ENCODE peak calls at places on chromosomes 7 and 10, in seven cellular contexts. L is lower lobe of right lung, Z is neural progenitor cell, Q is tibial artery, A is cardiac muscle cell, N is mucosa of descending colon, C is Peyer's patch. J is an unnamed sample.

GRCh38 chr7:94069154-94069739 is 65.1 kb upstream of the BET1 start:
- DNase-seq in N (no peak), Z (no peak), A (no peak), L (no peak), Q (no peak), C (no peak), J (peak; percentile 23)

GRCh38 chr10:93254180-93254847 is 180.6 kb downstream of the CYP26A1 start:
- DNase-seq in N (no peak), C (no peak), Q (no peak), Z (no peak), L (no peak), A (no peak), J (no peak)

GRCh38 chr10:120420421-120420820 is 36.6 kb upstream of the PLPP4 start:
- DNase-seq in N (no peak), A (no peak), Q (no peak), L (no peak), C (no peak), Z (no peak), J (no peak)

GRCh38 chr7:1533569-1534329 is 3.2 kb downstream of the MAFK start:
- DNase-seq in A (peak; percentile 40), Z (no peak), N (peak; percentile 56), L (no peak), Q (peak; percentile 87), C (peak; percentile 73), J (peak; percentile 89)

GRCh38 chr7:34320926-34321609 is 336.9 kb upstream of the NPSR1 start:
- DNase-seq in C (peak; percentile 59), L (peak; percentile 55), Z (peak; percentile 79), N (peak; percentile 67), A (peak; percentile 80), Q (no peak), J (peak; percentile 81)

GRCh38 chr10:42781893-42782445 is 626 bp upstream of the BMS1 start:
- DNase-seq in L (no peak), Q (no peak), N (no peak), A (no peak), Z (no peak), C (peak; percentile 57), J (no peak)

GRCh38 chr7:157427811-157428553 is 91.2 kb downstream of the DNAJB6 start:
- DNase-seq in N (no peak), A (no peak), Q (no peak), C (no peak), L (peak; percentile 38), Z (no peak), J (no peak)

GRCh38 chr10:97888641-97889262 is 39.1 kb downstream of the GOLGA7B start:
- DNase-seq in Z (peak; percentile 38), L (peak; percentile 83), A (no peak), Q (peak; percentile 80), C (no peak), N (no peak), J (peak; percentile 79)

GRCh38 chr10:86876748-86877147 is 80.7 kb downstream of the MMRN2 start:
- DNase-seq in L (no peak), Q (no peak), N (no peak), A (no peak), C (no peak), Z (no peak), J (peak; percentile 18)

GRCh38 chr10:101696632-101697031 is 1.7 kb upstream of the FBXW4 start:
- DNase-seq in A (no peak), N (no peak), Z (no peak), Q (no peak), L (no peak), C (no peak), J (no peak)

GRCh38 chr7:132557489-132558044 is 18.7 kb downstream of the PLXNA4 start:
- DNase-seq in L (no peak), N (no peak), Z (no peak), A (no peak), C (no peak), Q (no peak), J (no peak)

GRCh38 chr10:43078986-43079273 is 2.1 kb downstream of the RET start:
- DNase-seq in Q (no peak), C (no peak), A (peak; percentile 51), N (peak; percentile 43), L (no peak), Z (peak; percentile 79), J (peak; percentile 9)

GRCh38 chr7:149781921-149782320 is 8.5 kb upstream of the ZNF467 start:
- DNase-seq in C (no peak), Q (no peak), Z (no peak), N (no peak), A (no peak), L (no peak), J (no peak)

GRCh38 chr10:88273567-88273966 is 309.6 kb downstream of the RNLS start:
- DNase-seq in L (no peak), N (no peak), Z (no peak), A (no peak), C (no peak), Q (no peak), J (no peak)

GRCh38 chr10:112775892-112776679 is 174.0 kb upstream of the TCF7L2 start:
- DNase-seq in Z (no peak), C (peak; percentile 57), A (no peak), L (no peak), Q (no peak), N (no peak), J (no peak)

GRCh38 chr7:71707041-71707440 is 575.1 kb downstream of the GALNT17 start:
- DNase-seq in C (no peak), N (no peak), L (no peak), Q (no peak), Z (no peak), A (no peak), J (no peak)

GRCh38 chr10:84312816-84313215 is 15.6 kb upstream of the CCSER2 start:
- DNase-seq in C (no peak), L (no peak), N (no peak), Q (no peak), A (no peak), Z (no peak), J (no peak)

GRCh38 chr10:13739178-13739577 is 152.4 kb downstream of the PRPF18 start:
- DNase-seq in C (no peak), A (no peak), N (no peak), Q (no peak), Z (no peak), L (no peak), J (no peak)

GRCh38 chr10:5589963-5590511 is 65.3 kb downstream of the CALML3 start:
- DNase-seq in N (peak; percentile 6), A (no peak), Q (peak; percentile 55), L (peak; percentile 13), C (no peak), Z (no peak), J (no peak)

GRCh38 chr7:104814126-104814525 is 199.9 kb upstream of the KMT2E start:
- DNase-seq in A (no peak), N (no peak), L (no peak), C (no peak), Q (no peak), Z (no peak), J (no peak)

GRCh38 chr7:153190452-153190851 is 430.9 kb downstream of the ACTR3B start:
- DNase-seq in Q (no peak), C (no peak), A (peak; percentile 3), L (no peak), N (no peak), Z (peak; percentile 51), J (peak; percentile 3)

DNA sequence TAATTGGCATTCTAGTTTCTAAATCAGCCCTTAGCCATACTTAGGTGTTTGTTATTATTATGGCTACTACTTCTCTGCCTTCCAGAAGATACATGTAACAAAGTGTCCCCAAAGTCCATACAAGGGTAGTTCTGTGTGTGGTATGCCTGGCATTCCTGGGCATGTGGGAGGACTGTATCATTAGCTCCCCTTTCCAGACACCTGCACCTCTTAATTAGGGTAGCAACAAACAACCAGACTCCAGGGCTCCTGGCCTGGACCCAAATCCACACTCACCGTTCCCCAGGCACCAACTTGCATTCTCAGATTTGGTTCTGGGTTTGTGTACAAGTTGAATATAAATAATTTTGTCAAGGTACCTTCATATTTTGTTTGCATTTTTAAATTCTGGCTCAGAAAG is 15.5 kb upstream of the CALD1 start:
- DNase-seq in A (no peak), N (no peak), Q (no peak), L (no peak), C (no peak), Z (no peak), J (no peak)
- H3K4me3 ChIP-seq in A (no peak overlapping the region), N (no peak overlapping the region), Q (no peak overlapping the region), L (no peak overlapping the region), C (no peak overlapping the region), Z (no peak overlapping the region), J (no peak overlapping the region)

DNA sequence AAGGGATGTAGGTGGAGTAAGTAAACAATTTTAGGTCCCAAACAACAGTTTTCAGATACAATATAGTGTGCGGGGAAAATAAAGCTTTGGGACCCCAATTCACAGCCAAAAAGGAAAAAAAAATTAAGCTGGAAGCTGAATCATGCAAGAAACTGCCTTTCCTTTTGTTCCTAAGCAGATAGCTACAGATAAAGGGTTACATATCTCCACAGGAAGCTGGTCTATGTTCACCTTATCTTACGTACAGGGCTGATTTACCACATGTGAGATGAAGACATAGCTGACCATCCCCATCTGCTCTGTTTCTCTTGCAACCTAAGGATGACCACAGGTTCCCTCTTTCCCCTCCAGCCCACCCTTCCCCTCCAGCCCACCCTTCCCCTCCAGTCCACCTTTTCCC is 14.2 kb upstream of the PFKP start:
- DNase-seq in L (no peak), Z (no peak), A (no peak), C (no peak), N (no peak), Q (no peak), J (no peak)
- TF ChIP-seq CTCF in L (no peak), Z (no peak), A (no peak), C (no peak), N (no peak), Q (no peak), J (no peak)

DNA sequence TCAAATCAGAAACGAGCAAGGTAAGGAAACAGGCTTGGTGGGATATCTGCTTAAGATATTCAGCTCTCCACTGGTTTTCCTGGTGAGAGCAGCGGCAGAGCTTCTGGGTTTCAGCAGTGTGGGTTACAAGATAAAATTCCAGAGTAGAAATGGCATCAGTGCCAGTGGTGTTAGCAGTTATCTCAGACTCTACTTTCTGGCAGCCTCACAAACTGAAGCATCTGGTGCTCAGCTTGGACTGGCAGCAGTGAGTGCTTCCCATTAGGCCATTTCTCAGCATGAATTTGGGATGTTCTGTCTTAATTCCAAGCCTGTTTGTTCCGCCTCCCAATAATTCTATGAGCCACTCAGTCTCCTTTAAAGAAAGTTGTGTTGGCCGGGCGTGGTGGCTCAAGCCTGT is 6.9 kb upstream of the GSTO2 start:
- DNase-seq in A (no peak), Z (no peak), N (no peak), Q (no peak), L (no peak), C (no peak), J (no peak)
- H3K36me3 ChIP-seq in A (peaks cover 48% of the 10 kb centered on the region), Z (no peaks in the 10 kb centered on the region), N (peaks cover 7% of the 10 kb centered on the region), Q (peaks cover 95% of the 10 kb centered on the region), L (peaks cover 100% of the 10 kb centered on the region), C (no peaks in the 10 kb centered on the region), J (peaks cover 13% of the 10 kb centered on the region)

GRCh38 chr7:44981035-44981706 is 2.4 kb upstream of the MYO1G start:
- DNase-seq in Q (no peak), A (no peak), Z (no peak), L (no peak), N (no peak), C (no peak), J (no peak)

GRCh38 chr7:44983742-44984477 is 5.1 kb upstream of the MYO1G start:
- DNase-seq in Q (no peak), N (no peak), L (no peak), A (no peak), C (no peak), Z (no peak), J (no peak)

GRCh38 chr7:44982970-44983369 is 4.2 kb upstream of the MYO1G start:
- DNase-seq in L (no peak), C (no peak), N (no peak), Z (no peak), Q (no peak), A (no peak), J (no peak)

GRCh38 chr7:44984478-44984758 is 5.6 kb upstream of the MYO1G start:
- DNase-seq in Z (no peak), A (no peak), L (no peak), Q (no peak), N (no peak), C (no peak), J (no peak)

GRCh38 chr7:44982535-44982923 is 3.7 kb upstream of the MYO1G start:
- DNase-seq in N (no peak), L (no peak), Q (no peak), Z (no peak), C (no peak), A (no peak), J (no peak)
- H3K4me3 ChIP-seq in N (no peak overlapping the region), L (no peak overlapping the region), Q (no peak overlapping the region), Z (no peak overlapping the region), C (no peak overlapping the region), A (no peak overlapping the region), J (no peak overlapping the region)